ENCODE peak calls at places on chromosome 13, in six cellular contexts. Q, P, G, E, T and Z are unnamed samples.

GRCh38 chr13:30908416-30908980 is 2.4 kb downstream of the MEDAG start:
- DNase-seq in Q (no peak), P (no peak), G (no peak), E (no peak), T (no peak), Z (no peak)

GRCh38 chr13:48804836-48805601 is 151.3 kb downstream of the CYSLTR2 start:
- DNase-seq in Q (no peak), P (no peak), G (no peak), E (no peak), T (no peak), Z (no peak)

GRCh38 chr13:42876270-42876714 is 94.9 kb downstream of the FAM216B start:
- DNase-seq in Q (no peak), P (no peak), G (no peak), E (no peak), T (no peak), Z (no peak)

GRCh38 chr13:44415815-44416214 is 42.2 kb downstream of the SERP2 start:
- DNase-seq in Q (no peak), P (no peak), G (no peak), E (no peak), T (no peak), Z (no peak)

GRCh38 chr13:50911051-50911690 is 1.6 kb downstream of the RNASEH2B start:
- DNase-seq in Q (no peak), P (no peak), G (no peak), E (no peak), T (no peak), Z (no peak)

GRCh38 chr13:97141564-97142005 is 80.5 kb upstream of the MBNL2 start:
- DNase-seq in Q (peak), P (no peak), G (no peak), E (peak), T (no peak), Z (no peak)

GRCh38 chr13:60226507-60226906 is 62.8 kb upstream of the DIAPH3 start:
- DNase-seq in Q (peak), P (no peak), G (no peak), E (no peak), T (no peak), Z (no peak)

GRCh38 chr13:73983109-73983508 is 151.1 kb downstream of the KLF12 start:
- DNase-seq in Q (no peak), P (no peak), G (no peak), E (no peak), T (no peak), Z (no peak)

GRCh38 chr13:83827338-83827737 is 54.9 kb downstream of the SLITRK1 start:
- DNase-seq in Q (peak), P (no peak), G (no peak), E (no peak), T (no peak), Z (no peak)

GRCh38 chr13:34025746-34026145 is 207.8 kb downstream of the RFC3 start:
- DNase-seq in Q (no peak), P (no peak), G (no peak), E (no peak), T (no peak), Z (no peak)

GRCh38 chr13:22980936-22981335 is 199.8 kb upstream of the SGCG start:
- DNase-seq in Q (no peak), P (no peak), G (no peak), E (no peak), T (no peak), Z (no peak)

GRCh38 chr13:108917581-108917980 is 288.2 kb downstream of the MYO16 start:
- DNase-seq in Q (peak), P (no peak), G (no peak), E (no peak), T (no peak), Z (no peak)

GRCh38 chr13:97631158-97631557 is 197.2 kb downstream of the RAP2A start:
- DNase-seq in Q (no peak), P (no peak), G (no peak), E (no peak), T (no peak), Z (no peak)

GRCh38 chr13:45749026-45749759 is 47.1 kb downstream of the CBY2 start:
- DNase-seq in Q (peak), P (no peak), G (no peak), E (no peak), T (no peak), Z (no peak)

GRCh38 chr13:44739539-44739938 is 163.4 kb upstream of the TSC22D1 start:
- DNase-seq in Q (no peak), P (no peak), G (no peak), E (no peak), T (no peak), Z (no peak)

GRCh38 chr13:85665286-85665685 is 133.9 kb downstream of the SLITRK6 start:
- DNase-seq in Q (no peak), P (no peak), G (no peak), E (no peak), T (no peak), Z (no peak)

GRCh38 chr13:57569981-57570380 is 61.6 kb upstream of the PCDH17 start:
- DNase-seq in Q (no peak), P (no peak), G (no peak), E (no peak), T (no peak), Z (no peak)

GRCh38 chr13:111319521-111319920 is 921 bp upstream of the TEX29 start:
- DNase-seq in Q (no peak), P (no peak), G (no peak), E (no peak), T (no peak), Z (no peak)

GRCh38 chr13:38167164-38167822 is 182.4 kb upstream of the UFM1 start:
- DNase-seq in Q (no peak), P (no peak), G (no peak), E (no peak), T (no peak), Z (no peak)

GRCh38 chr13:77919351-77920294 is 992 bp upstream of the EDNRB start:
- DNase-seq in Q (peak), P (no peak), G (peak), E (no peak), T (no peak), Z (peak)

GRCh38 chr13:107202371-107203023 is 634.6 kb upstream of the ARGLU1 start:
- DNase-seq in Q (no peak), P (no peak), G (no peak), E (no peak), T (no peak), Z (no peak)

GRCh38 chr13:47853236-47853635 is 147.8 kb downstream of the SUCLA2 start:
- DNase-seq in Q (no peak), P (no peak), G (no peak), E (no peak), T (no peak), Z (no peak)

GRCh38 chr13:110064022-110064421 is 242.9 kb downstream of the COL4A1 start:
- DNase-seq in Q (no peak), P (no peak), G (no peak), E (no peak), T (no peak), Z (no peak)

GRCh38 chr13:59745395-59745788 is 418.3 kb downstream of the DIAPH3 start:
- DNase-seq in Q (no peak), P (no peak), G (no peak), E (no peak), T (no peak), Z (no peak)

GRCh38 chr13:40408602-40409001 is 257.8 kb downstream of the FOXO1 start:
- DNase-seq in Q (no peak), P (no peak), G (no peak), E (no peak), T (no peak), Z (no peak)

GRCh38 chr13:22128413-22129198 is 457.7 kb downstream of the FGF9 start:
- DNase-seq in Q (no peak), P (no peak), G (no peak), E (no peak), T (no peak), Z (no peak)

GRCh38 chr13:85619321-85619720 is 179.9 kb downstream of the SLITRK6 start:
- DNase-seq in Q (no peak), P (no peak), G (no peak), E (no peak), T (no peak), Z (no peak)

GRCh38 chr13:62061751-62062150 is 646.1 kb upstream of the PCDH20 start:
- DNase-seq in Q (no peak), P (no peak), G (no peak), E (no peak), T (no peak), Z (no peak)

GRCh38 chr13:25905411-25906010 is 146.3 kb downstream of the SHISA2 start:
- DNase-seq in Q (no peak), P (no peak), G (no peak), E (no peak), T (no peak), Z (no peak)

GRCh38 chr13:43804461-43805070 is 17.8 kb upstream of the ENOX1 start:
- DNase-seq in Q (peak), P (no peak), G (peak), E (no peak), T (no peak), Z (no peak)

GRCh38 chr13:52177276-52177675 is 17.9 kb upstream of the NEK3 start:
- DNase-seq in Q (no peak), P (no peak), G (no peak), E (no peak), T (no peak), Z (no peak)

GRCh38 chr13:106063591-106064308 is 471.7 kb downstream of the EFNB2 start:
- DNase-seq in Q (no peak), P (no peak), G (no peak), E (no peak), T (no peak), Z (no peak)

GRCh38 chr13:31631071-31631470 is 108.3 kb upstream of the RXFP2 start:
- DNase-seq in Q (no peak), P (no peak), G (no peak), E (no peak), T (no peak), Z (no peak)

GRCh38 chr13:51638497-51638871 is 54.2 kb downstream of the WDFY2 start:
- DNase-seq in Q (no peak), P (no peak), G (no peak), E (no peak), T (no peak), Z (no peak)

GRCh38 chr13:22517544-22517943 is 663.2 kb upstream of the SGCG start:
- DNase-seq in Q (peak), P (no peak), G (no peak), E (no peak), T (no peak), Z (no peak)

GRCh38 chr13:23467048-23467931 is 33.8 kb upstream of the SACS start:
- DNase-seq in Q (no peak), P (no peak), G (no peak), E (no peak), T (no peak), Z (no peak)